ENCODE peak calls at places on chromosomes 4 and X, in seven cellular contexts. E, K, A, R, L, S and P are unnamed samples.

GRCh38 chrX:115311139-115311538 is 21.6 kb downstream of the LUZP4 start:
- DNase-seq in S (peak; percentile 23), L (no peak), E (no peak), R (no peak), K (no peak), A (no peak), P (no peak)

GRCh38 chr4:87498446-87498900 is 30.7 kb downstream of the SPARCL1 start:
- DNase-seq in S (no peak), E (no peak), R (no peak), L (no peak), K (no peak), A (no peak), P (no peak)

GRCh38 chrX:82816001-82816400 is 692.1 kb upstream of the POU3F4 start:
- DNase-seq in K (no peak), S (no peak), E (no peak), A (no peak), L (no peak), R (no peak), P (no peak)

GRCh38 chr4:8188085-8188484 is 11.0 kb upstream of the SH3TC1 start:
- DNase-seq in A (no peak), E (no peak), L (no peak), K (no peak), S (peak; percentile 36), R (no peak), P (no peak)

GRCh38 chr4:144507309-144508101 is 138.5 kb upstream of the HHIP start:
- DNase-seq in A (no peak), E (no peak), S (no peak), R (no peak), L (no peak), K (no peak), P (no peak)

GRCh38 chr4:77174426-77174825 is 17.4 kb downstream of the CCNG2 start:
- DNase-seq in L (no peak), K (no peak), A (no peak), E (no peak), S (no peak), R (no peak), P (no peak)

GRCh38 chrX:118566359-118566758 is 70.7 kb downstream of the DOCK11 start:
- DNase-seq in K (no peak), L (no peak), S (no peak), R (no peak), E (no peak), A (no peak), P (no peak)

GRCh38 chrX:38664285-38664684 is 102.9 kb downstream of the TSPAN7 start:
- DNase-seq in A (peak; percentile 26), L (peak; percentile 13), R (no peak), S (peak; percentile 28), E (no peak), K (peak; percentile 33), P (peak; percentile 33)

GRCh38 chr4:93659629-93660028 is 168.9 kb upstream of the ATOH1 start:
- DNase-seq in A (no peak), E (no peak), R (no peak), S (no peak), L (no peak), K (no peak), P (no peak)

GRCh38 chrX:11386001-11386523 is 92.8 kb downstream of the AMELX start:
- DNase-seq in R (no peak), S (no peak), L (no peak), A (no peak), K (no peak), E (no peak), P (no peak)

GRCh38 chr4:42167709-42168108 is 15.3 kb upstream of the BEND4 start:
- DNase-seq in A (no peak), S (no peak), K (no peak), R (no peak), L (no peak), E (peak; percentile 75), P (no peak)

GRCh38 chrX:110853610-110854009 is 58.0 kb upstream of the CHRDL1 start:
- DNase-seq in S (peak; percentile 20), L (no peak), R (no peak), E (no peak), A (no peak), K (peak; percentile 6), P (no peak)

GRCh38 chr4:38743866-38744265 is 38.9 kb downstream of the TLR10 start:
- DNase-seq in S (no peak), L (no peak), A (no peak), K (no peak), E (no peak), R (no peak), P (no peak)

GRCh38 chrX:82224961-82225360 is 1023.1 kb downstream of the SH3BGRL start:
- DNase-seq in K (no peak), A (no peak), S (no peak), R (no peak), L (no peak), E (no peak), P (no peak)

GRCh38 chrX:136867518-136867917 is 13.0 kb downstream of the RBMX start:
- DNase-seq in K (no peak), L (no peak), E (no peak), S (no peak), A (no peak), R (no peak), P (no peak)

GRCh38 chr4:37717575-37717974 is 31.4 kb upstream of the RELL1 start:
- DNase-seq in K (no peak), R (no peak), E (no peak), A (no peak), L (no peak), S (no peak), P (no peak)

GRCh38 chr4:141643557-141643956 is 7.2 kb downstream of the IL15 start:
- DNase-seq in K (no peak), E (no peak), S (no peak), R (no peak), L (no peak), A (peak; percentile 23), P (no peak)

GRCh38 chr4:17218801-17219200 is 293.1 kb downstream of the QDPR start:
- DNase-seq in A (no peak), R (no peak), E (no peak), L (no peak), K (no peak), S (peak; percentile 36), P (no peak)

DNA sequence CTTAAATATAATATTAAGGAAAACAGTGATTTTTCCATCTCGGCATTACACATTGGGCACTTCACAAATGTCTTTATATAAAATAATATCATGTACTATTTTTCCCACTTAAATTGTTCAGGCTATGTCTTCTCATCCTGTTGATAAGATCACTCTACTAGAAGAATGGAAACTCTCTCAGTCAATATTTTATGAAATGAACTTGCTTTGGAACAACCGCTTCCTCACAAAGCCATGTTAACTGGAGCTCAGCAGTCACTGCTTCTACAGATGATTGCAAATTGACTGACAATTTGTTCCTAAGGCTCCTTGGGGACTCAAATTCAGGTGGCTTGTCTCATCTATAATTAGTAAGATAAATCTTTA is 127.5 kb upstream of the CBR4 start:
- DNase-seq in R (no peak), A (no peak), E (no peak), K (no peak), L (no peak), S (no peak), P (no peak)
- H3K9ac ChIP-seq in R (no peak overlapping the region), A (no peak overlapping the region), E (no peak overlapping the region), K (no peak overlapping the region), L (no peak overlapping the region), S (no peak overlapping the region), P (no peak overlapping the region)

DNA sequence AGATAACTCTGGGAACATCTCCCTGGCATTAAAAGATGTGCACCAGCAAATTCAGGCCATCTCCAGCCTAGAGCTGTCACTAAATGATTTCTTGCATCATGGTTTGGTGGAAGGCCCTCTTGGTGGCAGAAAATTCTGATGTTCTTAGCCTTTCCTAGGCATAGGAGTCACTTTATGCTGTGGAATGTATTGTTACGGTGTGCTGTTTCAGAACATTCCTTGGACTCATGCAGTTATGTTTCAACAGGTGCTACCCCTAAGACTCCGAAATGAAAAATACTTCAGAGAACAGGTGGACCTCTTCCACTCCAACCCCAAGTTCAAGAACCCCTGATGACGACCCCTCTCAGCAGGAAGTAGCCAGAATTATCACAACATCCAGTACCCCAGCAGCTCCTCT is 20.3 kb upstream of the PAPSS1 start:
- DNase-seq in R (no peak), L (no peak), E (no peak), A (no peak), S (no peak), K (no peak), P (no peak)
- TF ChIP-seq YY1 in R (no peak), L (no peak), E (no peak), A (no peak), S (no peak), K (no peak), P (no peak)

GRCh38 chr4:153785830-153786721 is 2.8 kb downstream of the SFRP2 start:
- DNase-seq in R (no peak), S (peak; percentile 34), E (no peak), K (no peak), A (peak; percentile 26), L (peak; percentile 3), P (no peak)

GRCh38 chr4:153788419-153789276 is at the start of gene SFRP2:
- DNase-seq in L (no peak), S (peak; percentile 44), R (peak; percentile 84), E (no peak), A (no peak), K (no peak), P (peak; percentile 81)

GRCh38 chr4:153789741-153790651 is 1.1 kb upstream of the SFRP2 start:
- DNase-seq in A (no peak), L (no peak), K (no peak), S (peak; percentile 38), R (peak; percentile 85), E (no peak), P (peak; percentile 94)

GRCh38 chr4:153787156-153787555 is 1.7 kb downstream of the SFRP2 start:
- DNase-seq in E (no peak), L (no peak), R (no peak), A (no peak), S (no peak), K (no peak), P (no peak)

GRCh38 chr4:153788064-153788418 is 842 bp downstream of the SFRP2 start:
- DNase-seq in R (peak; percentile 61), L (no peak), A (no peak), K (no peak), S (peak; percentile 20), E (no peak), P (no peak)
- H3K4me3 ChIP-seq in R (peak overlapping the region; percentile 80), L (no peak overlapping the region), A (no peak overlapping the region), K (no peak overlapping the region), S (no peak overlapping the region), E (no peak overlapping the region), P (peak overlapping the region; percentile 90)

DNA sequence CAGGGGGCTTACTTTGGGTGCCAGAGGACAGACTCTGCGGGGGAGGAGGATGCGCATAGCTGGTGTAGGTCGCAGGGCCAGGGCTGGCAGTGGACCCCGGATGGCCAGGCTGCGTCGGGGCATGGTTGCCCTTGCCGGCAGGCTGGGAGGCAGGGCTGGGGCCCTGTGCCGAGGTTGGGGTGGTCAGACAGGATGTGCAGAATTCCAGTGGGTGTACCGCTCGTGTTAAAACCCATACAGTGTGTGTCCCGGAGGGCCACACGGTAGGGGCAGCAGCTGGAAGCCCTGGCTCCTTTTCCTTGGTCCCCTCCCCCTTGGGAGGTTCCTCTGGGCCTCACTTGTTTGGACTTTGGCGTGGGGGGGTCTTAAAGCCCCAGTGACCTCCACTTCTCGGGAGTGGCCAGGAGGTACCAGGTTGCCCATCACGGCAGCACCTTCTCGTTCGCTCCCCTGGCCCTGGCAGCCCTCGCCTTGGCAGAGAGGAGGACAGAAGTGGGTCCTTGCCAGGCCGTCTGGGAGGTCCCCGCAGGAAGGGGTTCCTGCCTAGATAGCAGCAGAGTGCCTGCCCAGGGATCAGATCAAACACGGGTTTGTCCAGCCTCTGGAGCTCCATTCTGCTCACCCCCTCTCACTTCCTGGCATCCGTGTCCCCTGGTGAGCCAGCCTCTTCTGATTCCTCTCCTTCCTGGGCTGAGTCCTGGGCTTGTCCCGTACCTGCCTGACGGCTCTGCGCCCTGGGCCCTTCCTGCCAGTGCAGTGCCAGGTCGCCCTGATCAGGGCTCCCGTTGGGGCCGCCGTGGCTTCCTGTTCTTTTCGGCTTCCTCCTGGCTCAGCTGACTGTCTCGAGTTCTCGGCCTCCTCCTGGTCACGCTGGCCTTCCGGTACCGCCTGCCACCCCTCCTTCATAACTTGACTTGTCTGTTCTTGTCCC is 56.7 kb upstream of the HGFAC start:
- DNase-seq in A (no peak), E (no peak), L (peak; percentile 35), K (no peak), S (no peak), R (peak; percentile 46), P (no peak)
- H3K9ac ChIP-seq in A (no peak overlapping the region), E (no peak overlapping the region), L (peak overlapping the region; percentile 66), K (no peak overlapping the region), S (no peak overlapping the region), R (no peak overlapping the region), P (no peak overlapping the region)